ENCODE peak calls at places on chromosomes 16 and 17, in seven cellular contexts. I is activated T-helper 1 cell treated with Interleukin-2 at 50 U/mL for 16 hours; V is lung; L is midbrain; K is posterior cingulate gyrus; Q is cardiac fibroblast; D is stimulated activated CD4-positive, alpha-beta T cell treated with anti-CD3 and anti-CD28 coated beads, Interleukin-15, amount 100 ng/mL, for 1 hour. U is an unnamed sample.

GRCh38 chr16:11236855-11237254 is 19.1 kb downstream of the SOCS1 start:
- DNase-seq in D (no peak), V (peak; percentile 61), Q (peak; percentile 37), K (no peak), I (no peak), L (no peak), U (peak; percentile 75)

GRCh38 chr17:82435601-82436583 is 14.7 kb downstream of the CYBC1 start:
- DNase-seq in L (no peak), Q (no peak), K (no peak), D (no peak), V (no peak), I (no peak), U (no peak)

GRCh38 chr16:64453643-64454042 is 668.2 kb downstream of the CDH11 start:
- DNase-seq in Q (peak; percentile 18), D (no peak), V (no peak), I (no peak), L (no peak), K (no peak), U (no peak)

GRCh38 chr17:1299729-1300579 is 20.5 kb downstream of the TRARG1 start:
- DNase-seq in I (no peak), Q (no peak), D (no peak), V (no peak), K (no peak), L (no peak), U (no peak)

GRCh38 chr16:54178491-54178976 is 108.1 kb downstream of the IRX3 start:
- DNase-seq in L (no peak), K (no peak), I (no peak), V (no peak), Q (no peak), D (no peak), U (no peak)

GRCh38 chr17:81428121-81428515 is 32.9 kb downstream of the BAHCC1 start:
- DNase-seq in D (no peak), I (no peak), K (peak; percentile 52), Q (no peak), V (no peak), L (peak; percentile 50), U (no peak)

GRCh38 chr17:50604470-50604869 is 30.2 kb upstream of the ABCC3 start:
- DNase-seq in Q (peak; percentile 94), I (no peak), D (no peak), K (no peak), L (no peak), V (no peak), U (no peak)

GRCh38 chr16:81004646-81005353 is 1.9 kb downstream of the CMC2 start:
- DNase-seq in L (peak; percentile 83), V (no peak), D (no peak), Q (peak; percentile 72), K (no peak), I (no peak), U (no peak)

GRCh38 chr16:10552281-10552680 is 28.1 kb downstream of the EMP2 start:
- DNase-seq in V (no peak), Q (no peak), D (no peak), K (no peak), L (no peak), I (no peak), U (no peak)

GRCh38 chr16:22373662-22374310 is 633 bp downstream of the CDR2 start:
- DNase-seq in I (peak; percentile 21), Q (peak; percentile 32), L (no peak), D (no peak), K (no peak), V (peak; percentile 41), U (no peak)

GRCh38 chr17:4750606-4751005 is 10.9 kb upstream of the CXCL16 start:
- DNase-seq in L (no peak), I (no peak), K (no peak), D (no peak), Q (no peak), V (no peak), U (no peak)

GRCh38 chr17:5100832-5101231 is 10.8 kb downstream of the ZNF232 start:
- DNase-seq in K (no peak), D (no peak), I (no peak), L (no peak), Q (no peak), V (no peak), U (no peak)

GRCh38 chr16:12208341-12209035 is 232.0 kb downstream of the SNX29 start:
- DNase-seq in K (no peak), V (no peak), I (no peak), D (no peak), L (no peak), Q (no peak), U (no peak)

GRCh38 chr16:22664561-22664997 is 149.4 kb upstream of the HS3ST2 start:
- DNase-seq in L (no peak), D (no peak), K (no peak), V (no peak), I (no peak), Q (no peak), U (no peak)

GRCh38 chr16:63928421-63928820 is 1193.4 kb downstream of the CDH11 start:
- DNase-seq in K (no peak), L (no peak), D (no peak), Q (no peak), I (no peak), V (no peak), U (no peak)

GRCh38 chr16:54336805-54337204 is 50.2 kb upstream of the IRX3 start:
- DNase-seq in K (no peak), Q (no peak), L (no peak), I (no peak), V (no peak), D (no peak), U (no peak)

GRCh38 chr17:50279181-50279526 is 4.9 kb downstream of the TMEM92 start:
- DNase-seq in I (no peak), V (no peak), Q (no peak), D (no peak), L (no peak), K (no peak), U (no peak)

GRCh38 chr16:53781023-53781605 is 77.2 kb downstream of the FTO start:
- DNase-seq in I (no peak), L (no peak), Q (no peak), K (no peak), V (no peak), D (no peak), U (no peak)

GRCh38 chr16:56424791-56425438 is 430 bp downstream of the AMFR start:
- DNase-seq in L (no peak), D (no peak), K (peak; percentile 9), I (peak; percentile 15), Q (peak; percentile 15), V (no peak), U (no peak)

GRCh38 chr16:35564889-35565288 is 2105.5 kb downstream of the TP53TG3F start:
- DNase-seq in I (no peak), K (no peak), D (no peak), V (no peak), Q (no peak), L (no peak), U (peak; percentile 91)

GRCh38 chr16:30354423-30355143 is 525 bp downstream of the CD2BP2 start:
- DNase-seq in I (no peak), V (no peak), D (no peak), Q (no peak), K (no peak), L (no peak), U (no peak)

GRCh38 chr16:5428932-5429331 is 331.3 kb upstream of the EEF2KMT start:
- DNase-seq in D (no peak), L (no peak), V (no peak), Q (no peak), I (no peak), K (no peak), U (no peak)

GRCh38 chr17:49285716-49286115 is 55.1 kb upstream of the PHOSPHO1 start:
- DNase-seq in L (no peak), V (no peak), I (no peak), Q (no peak), D (no peak), K (no peak), U (no peak)

GRCh38 chr17:12909511-12909910 is 108.3 kb downstream of the ELAC2 start:
- DNase-seq in Q (no peak), K (no peak), I (no peak), L (no peak), D (no peak), V (no peak), U (no peak)

GRCh38 chr17:48335858-48336500 is 94.0 kb downstream of the SKAP1 start:
- DNase-seq in V (no peak), I (no peak), Q (peak; percentile 70), D (no peak), K (no peak), L (peak; percentile 55), U (no peak)

GRCh38 chr17:77455111-77455877 is 314.5 kb downstream of the SEC14L1 start:
- DNase-seq in D (no peak), K (no peak), Q (peak; percentile 93), V (no peak), L (no peak), I (no peak), U (no peak)

GRCh38 chr16:56246051-56246817 is 54.9 kb downstream of the GNAO1 start:
- DNase-seq in I (no peak), D (no peak), V (no peak), Q (no peak), L (peak; percentile 90), K (peak; percentile 67), U (no peak)

GRCh38 chr17:62164712-62165377 is 99.8 kb upstream of the MED13 start:
- DNase-seq in D (no peak), K (no peak), Q (no peak), I (no peak), V (no peak), L (no peak), U (no peak)

GRCh38 chr17:31391496-31391949 is at the start of gene RAB11FIP4:
- DNase-seq in Q (peak; percentile 41), I (no peak), K (peak; percentile 39), D (no peak), V (no peak), L (peak; percentile 70), U (no peak)

GRCh38 chr16:57110937-57111336 is 18.6 kb downstream of the CPNE2 start:
- DNase-seq in I (no peak), K (no peak), V (no peak), Q (no peak), L (no peak), D (no peak), U (no peak)

GRCh38 chr16:68473358-68474064 is 25.2 kb upstream of the SMPD3 start:
- DNase-seq in K (no peak), I (no peak), D (no peak), L (no peak), V (peak; percentile 45), Q (no peak), U (no peak)

GRCh38 chr16:30987581-30988190 is 2.7 kb downstream of the HSD3B7 start:
- DNase-seq in Q (no peak), D (no peak), V (no peak), I (no peak), L (no peak), K (no peak), U (no peak)

GRCh38 chr16:67968440-67969285 is at the start of gene SLC12A4:
- DNase-seq in Q (peak; percentile 83), I (peak; percentile 80), L (peak; percentile 69), K (peak; percentile 51), D (peak; percentile 68), V (peak; percentile 82), U (no peak)

GRCh38 chr16:57106767-57107166 is 14.4 kb downstream of the CPNE2 start:
- DNase-seq in I (no peak), V (no peak), L (no peak), K (no peak), D (no peak), Q (no peak), U (no peak)

U was measured in esophagus muscularis mucosa.